ENCODE peak calls at places on chromosomes 4 and X, in five cellular contexts. One of them, this sample, is unnamed.
A peak's percentile ranks its signal among the peaks of the same experiment; 100 is the strongest.

GRCh38 chr4:75630932-75631320 is 598 bp upstream of the CDKL2 start:
- DNase-seq in NCI-H1092: no peak
- DNase-seq in iPS-NIHi11: peak; percentile 7
- DNase-seq in endothelial cell: no peak
- DNase-seq in HepG2: no peak
- DNase-seq in this sample: no peak

GRCh38 chr4:537436-538264 is 38.4 kb downstream of the TMEM271 start:
- DNase-seq in NCI-H1092: no peak
- DNase-seq in iPS-NIHi11: no peak
- DNase-seq in endothelial cell: no peak
- DNase-seq in HepG2: no peak
- DNase-seq in this sample: no peak

GRCh38 chr4:15729910-15730533 is 27.2 kb downstream of the BST1 start:
- DNase-seq in NCI-H1092: peak; percentile 4
- DNase-seq in iPS-NIHi11: peak; percentile 67
- DNase-seq in endothelial cell: no peak
- DNase-seq in HepG2: peak; percentile 45
- DNase-seq in this sample: no peak

GRCh38 chrX:15497865-15498264 is 2.7 kb upstream of the BMX start:
- DNase-seq in NCI-H1092: peak; percentile 22
- DNase-seq in iPS-NIHi11: peak; percentile 67
- DNase-seq in endothelial cell: peak; percentile 67
- DNase-seq in HepG2: peak; percentile 24
- DNase-seq in this sample: no peak

GRCh38 chr4:132333723-132334045 is 815.4 kb upstream of the PCDH10 start:
- DNase-seq in NCI-H1092: no peak
- DNase-seq in iPS-NIHi11: no peak
- DNase-seq in endothelial cell: no peak
- DNase-seq in HepG2: no peak
- DNase-seq in this sample: no peak

GRCh38 chrX:39899876-39900787 is 197.6 kb downstream of the BCOR start:
- DNase-seq in NCI-H1092: no peak
- DNase-seq in iPS-NIHi11: no peak
- DNase-seq in endothelial cell: no peak
- DNase-seq in HepG2: no peak
- DNase-seq in this sample: no peak

GRCh38 chrX:41377624-41378023 is 43.7 kb downstream of the DDX3X start:
- DNase-seq in NCI-H1092: no peak
- DNase-seq in iPS-NIHi11: no peak
- DNase-seq in endothelial cell: no peak
- DNase-seq in HepG2: no peak
- DNase-seq in this sample: no peak

GRCh38 chr4:171334549-171334948 is 478.7 kb upstream of the GALNTL6 start:
- DNase-seq in NCI-H1092: no peak
- DNase-seq in iPS-NIHi11: no peak
- DNase-seq in endothelial cell: no peak
- DNase-seq in HepG2: no peak
- DNase-seq in this sample: no peak

GRCh38 chr4:152045781-152046571 is 285.2 kb upstream of the GATB start:
- DNase-seq in NCI-H1092: no peak
- DNase-seq in iPS-NIHi11: peak; percentile 94
- DNase-seq in endothelial cell: peak; percentile 71
- DNase-seq in HepG2: peak; percentile 4
- DNase-seq in this sample: peak; percentile 89

GRCh38 chr4:8335848-8336247 is 66.3 kb downstream of the HTRA3 start:
- DNase-seq in NCI-H1092: no peak
- DNase-seq in iPS-NIHi11: no peak
- DNase-seq in endothelial cell: no peak
- DNase-seq in HepG2: no peak
- DNase-seq in this sample: no peak

GRCh38 chrX:8987672-8988250 is 46.2 kb downstream of the FAM9B start:
- DNase-seq in NCI-H1092: no peak
- DNase-seq in iPS-NIHi11: no peak
- DNase-seq in endothelial cell: no peak
- DNase-seq in HepG2: no peak
- DNase-seq in this sample: no peak

GRCh38 chr4:1340861-1341260 is 6.1 kb upstream of the UVSSA start:
- DNase-seq in NCI-H1092: no peak
- DNase-seq in iPS-NIHi11: no peak
- DNase-seq in endothelial cell: no peak
- DNase-seq in HepG2: no peak
- DNase-seq in this sample: no peak

GRCh38 chr4:137468836-137469235 is 63.5 kb downstream of the PCDH18 start:
- DNase-seq in NCI-H1092: no peak
- DNase-seq in iPS-NIHi11: no peak
- DNase-seq in endothelial cell: no peak
- DNase-seq in HepG2: no peak
- DNase-seq in this sample: no peak

GRCh38 chr4:65665951-65666523 is 4.3 kb downstream of the EPHA5 start:
- DNase-seq in NCI-H1092: peak; percentile 80
- DNase-seq in iPS-NIHi11: no peak
- DNase-seq in endothelial cell: no peak
- DNase-seq in HepG2: no peak
- DNase-seq in this sample: no peak

GRCh38 chr4:10590896-10591295 is 93.7 kb downstream of the CLNK start:
- DNase-seq in NCI-H1092: no peak
- DNase-seq in iPS-NIHi11: no peak
- DNase-seq in endothelial cell: no peak
- DNase-seq in HepG2: no peak
- DNase-seq in this sample: no peak

GRCh38 chr4:146522098-146522861 is 540 bp upstream of the SLC10A7 start:
- DNase-seq in NCI-H1092: peak; percentile 73
- DNase-seq in iPS-NIHi11: peak; percentile 90
- DNase-seq in endothelial cell: peak; percentile 77
- DNase-seq in HepG2: peak; percentile 63
- DNase-seq in this sample: peak; percentile 96

GRCh38 chrX:47662144-47662657 is 3.2 kb upstream of the UXT start:
- DNase-seq in NCI-H1092: no peak
- DNase-seq in iPS-NIHi11: no peak
- DNase-seq in endothelial cell: no peak
- DNase-seq in HepG2: no peak
- DNase-seq in this sample: peak; percentile 55

GRCh38 chrX:17669458-17669857 is 67.8 kb upstream of the SCML1 start:
- DNase-seq in NCI-H1092: no peak
- DNase-seq in iPS-NIHi11: no peak
- DNase-seq in endothelial cell: no peak
- DNase-seq in HepG2: no peak
- DNase-seq in this sample: no peak

GRCh38 chr4:114659386-114660008 is 60.9 kb downstream of the UGT8 start:
- DNase-seq in NCI-H1092: peak; percentile 59
- DNase-seq in iPS-NIHi11: peak; percentile 76
- DNase-seq in endothelial cell: peak; percentile 64
- DNase-seq in HepG2: peak; percentile 42
- DNase-seq in this sample: no peak